ENCODE peak calls at places on chromosomes 3 and 15, in four cellular contexts. A is stimulated activated CD4-positive, alpha-beta T cell treated with anti-CD3 and anti-CD28 coated beads, Interleukin-2, amount 100 ng/mL, for 4 hours; R is dermis microvascular lymphatic vessel endothelial cell; Q is T-helper 1 cell. X is an unnamed sample.

GRCh38 chr3:139182143-139182542 is 137.5 kb upstream of the PRR23C start:
- DNase-seq in A (no peak), R (no peak), Q (no peak), X (no peak)

GRCh38 chr3:186354100-186354499 is 7.9 kb downstream of the DGKG start:
- DNase-seq in A (no peak), R (no peak), Q (no peak), X (no peak)

GRCh38 chr3:11335056-11335608 is 62.9 kb downstream of the ATG7 start:
- DNase-seq in A (no peak), R (peak), Q (no peak), X (peak)

GRCh38 chr15:42009474-42009873 is 11.4 kb downstream of the PLA2G4E start:
- DNase-seq in A (no peak), R (no peak), Q (no peak), X (no peak)

GRCh38 chr3:149610351-149611105 is 47.3 kb downstream of the WWTR1 start:
- DNase-seq in A (no peak), R (no peak), Q (no peak), X (no peak)

GRCh38 chr15:65595960-65596359 is 15.0 kb downstream of the INTS14 start:
- DNase-seq in A (no peak), R (peak), Q (no peak), X (no peak)

GRCh38 chr3:73529280-73530029 is 95.3 kb downstream of the PDZRN3 start:
- DNase-seq in A (no peak), R (no peak), Q (no peak), X (no peak)

GRCh38 chr3:20317616-20318015 is 131.6 kb upstream of the SGO1 start:
- DNase-seq in A (no peak), R (no peak), Q (no peak), X (no peak)

GRCh38 chr15:42733027-42733426 is 3.9 kb downstream of the CDAN1 start:
- DNase-seq in A (no peak), R (no peak), Q (no peak), X (no peak)

GRCh38 chr3:21447471-21448205 is 303.4 kb downstream of the ZNF385D start:
- DNase-seq in A (no peak), R (no peak), Q (no peak), X (no peak)

GRCh38 chr3:36792342-36792741 is 28.0 kb upstream of the DCLK3 start:
- DNase-seq in A (no peak), R (peak), Q (no peak), X (no peak)

GRCh38 chr3:161043343-161044035 is 61.7 kb downstream of the B3GALNT1 start:
- DNase-seq in A (no peak), R (no peak), Q (no peak), X (no peak)

GRCh38 chr3:193782280-193782654 is 189.3 kb downstream of the OPA1 start:
- DNase-seq in A (no peak), R (no peak), Q (no peak), X (no peak)